ENCODE peak calls at places on chromosome 9, in seven cellular contexts. Q is HCT116, V is GM23248, T is fibroblast of lung, B is neural progenitor cell, F is astrocyte, W is PC-3. P is an unnamed sample. For H3K4me1, the result is how much of the 10 kb centered on the place peaks cover.

GRCh38 chr9:32550046-32550608 is 2.0 kb upstream of the SMIM27 start:
- DNase-seq in T (peak), V (peak), F (peak), W (no peak), Q (no peak), B (peak), P (no peak)

GRCh38 chr9:132163876-132164603 is 2.2 kb downstream of the NTNG2 start:
- DNase-seq in W (no peak), B (peak), Q (no peak), T (no peak), V (no peak), F (no peak), P (no peak)

GRCh38 chr9:130453487-130453886 is 8.7 kb downstream of the ASS1 start:
- DNase-seq in W (peak), Q (no peak), V (no peak), B (no peak), F (peak), T (peak), P (no peak)

GRCh38 chr9:109012009-109012875 is 1.1 kb downstream of the CTNNAL1 start:
- DNase-seq in B (peak), V (peak), Q (peak), W (peak), F (peak), T (peak), P (peak)

GRCh38 chr9:76996700-76997099 is 22.8 kb upstream of the FOXB2 start:
- DNase-seq in V (peak), B (peak), Q (no peak), T (no peak), W (peak), F (no peak), P (no peak)

GRCh38 chr9:124283232-124283814 is 25.6 kb downstream of the NEK6 start:
- DNase-seq in Q (no peak), T (no peak), V (no peak), F (no peak), B (no peak), W (no peak), P (no peak)

GRCh38 chr9:122394265-122395242 is 23.7 kb downstream of the PTGS1 start:
- DNase-seq in T (peak), B (no peak), F (peak), W (peak), V (peak), Q (no peak), P (no peak)

GRCh38 chr9:136279471-136279870 is 24.4 kb downstream of the CCDC187 start:
- DNase-seq in W (no peak), V (no peak), F (no peak), B (no peak), Q (no peak), T (no peak), P (no peak)

GRCh38 chr9:105055922-105056321 is 128.0 kb upstream of the ABCA1 start:
- DNase-seq in V (no peak), F (peak), Q (no peak), W (peak), T (peak), B (no peak), P (peak)

GRCh38 chr9:131608469-131609115 is 63.3 kb downstream of the PRRT1B start:
- DNase-seq in Q (peak), T (peak), B (peak), F (peak), V (peak), W (peak), P (peak)

GRCh38 chr9:79041266-79041665 is 530.5 kb upstream of the TLE4 start:
- DNase-seq in T (no peak), B (no peak), Q (no peak), F (no peak), V (no peak), W (no peak), P (no peak)

GRCh38 chr9:86733929-86734328 is 213.4 kb downstream of the GAS1 start:
- DNase-seq in T (no peak), V (no peak), W (no peak), B (no peak), Q (no peak), F (no peak), P (no peak)

GRCh38 chr9:133769511-133770075 is 31.4 kb upstream of the SARDH start:
- DNase-seq in F (no peak), T (no peak), Q (no peak), B (no peak), W (no peak), V (no peak), P (no peak)

GRCh38 chr9:137030528-137030927 is 1.4 kb downstream of the FUT7 start:
- DNase-seq in Q (no peak), W (no peak), V (no peak), F (no peak), T (no peak), B (no peak), P (no peak)

GRCh38 chr9:136100700-136101614 is 5.9 kb upstream of the NACC2 start:
- DNase-seq in W (peak), V (no peak), Q (no peak), F (no peak), B (peak), T (no peak), P (peak)

GRCh38 chr9:128540630-128541355 is 11.6 kb upstream of the SPTAN1 start:
- DNase-seq in V (no peak), F (no peak), W (no peak), Q (no peak), T (no peak), B (no peak), P (no peak)

GRCh38 chr9:132002827-132003704 is 76.6 kb downstream of the MED27 start:
- DNase-seq in T (no peak), F (peak), V (no peak), W (no peak), B (no peak), Q (no peak), P (no peak)

GRCh38 chr9:486156-486555 is 271.5 kb downstream of the DOCK8 start:
- DNase-seq in V (no peak), Q (no peak), W (peak), B (no peak), T (no peak), F (no peak), P (no peak)

GRCh38 chr9:121837113-121838010 is 185.9 kb downstream of the DAB2IP start:
- DNase-seq in B (no peak), V (peak), W (no peak), Q (no peak), F (no peak), T (peak), P (no peak)

DNA sequence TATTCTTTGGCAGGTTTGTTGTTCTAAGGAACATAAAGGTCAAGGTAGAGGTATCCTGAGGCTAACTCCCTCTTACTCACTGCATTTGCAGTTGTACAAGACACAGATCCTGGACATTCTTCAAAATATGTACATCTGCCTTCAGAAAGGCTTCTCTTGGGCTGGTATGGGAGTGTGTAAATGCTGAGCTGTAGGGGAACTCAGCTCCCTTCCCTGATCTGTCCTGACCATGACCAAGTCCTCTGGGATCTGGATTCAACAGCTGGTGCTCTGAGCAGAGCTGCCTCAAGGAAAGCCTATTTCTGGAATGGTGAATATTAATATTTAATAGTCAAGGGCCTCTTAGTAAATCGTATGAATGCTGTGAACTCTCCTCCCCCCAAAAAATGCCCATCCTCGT is 117.4 kb downstream of the PRKACG start:
- DNase-seq in T (no peak), V (no peak), F (no peak), Q (no peak), B (no peak), W (no peak), P (no peak)
- TF ChIP-seq EZH2 in T (no peak), V (no peak), F (no peak), Q (no peak), B (no peak), W (no peak), P (no peak)

GRCh38 chr9:116692619-116693018 is 5.5 kb downstream of the TRIM32 start:
- DNase-seq in W (no peak), F (no peak), B (no peak), V (peak), Q (no peak), T (no peak), P (no peak)
- H3K4me1 ChIP-seq in W (under half), F (under half), B (under half), V (half or more), Q (under half), T (under half), P (under half)

GRCh38 chr9:82129708-82130107 is 141.1 kb downstream of the SPATA31D1 start:
- DNase-seq in W (no peak), V (peak), Q (no peak), T (no peak), B (no peak), F (no peak), P (no peak)

GRCh38 chr9:82133973-82134372 is 145.4 kb downstream of the SPATA31D1 start:
- DNase-seq in F (no peak), T (no peak), W (peak), V (peak), B (no peak), Q (no peak), P (no peak)

GRCh38 chr9:82131072-82131471 is 142.5 kb downstream of the SPATA31D1 start:
- DNase-seq in T (no peak), W (no peak), B (no peak), V (no peak), Q (no peak), F (no peak), P (no peak)

GRCh38 chr9:82130331-82131042 is 141.9 kb downstream of the SPATA31D1 start:
- DNase-seq in T (no peak), V (no peak), W (no peak), Q (no peak), F (no peak), B (no peak), P (no peak)

GRCh38 chr9:82132024-82132423 is 143.5 kb downstream of the SPATA31D1 start:
- DNase-seq in Q (no peak), T (no peak), W (no peak), F (no peak), V (no peak), B (no peak), P (no peak)
- H2AFZ ChIP-seq in Q (no peak), T (no peak), W (no peak), F (no peak), V (no peak), B (no peak), P (no peak)

DNA sequence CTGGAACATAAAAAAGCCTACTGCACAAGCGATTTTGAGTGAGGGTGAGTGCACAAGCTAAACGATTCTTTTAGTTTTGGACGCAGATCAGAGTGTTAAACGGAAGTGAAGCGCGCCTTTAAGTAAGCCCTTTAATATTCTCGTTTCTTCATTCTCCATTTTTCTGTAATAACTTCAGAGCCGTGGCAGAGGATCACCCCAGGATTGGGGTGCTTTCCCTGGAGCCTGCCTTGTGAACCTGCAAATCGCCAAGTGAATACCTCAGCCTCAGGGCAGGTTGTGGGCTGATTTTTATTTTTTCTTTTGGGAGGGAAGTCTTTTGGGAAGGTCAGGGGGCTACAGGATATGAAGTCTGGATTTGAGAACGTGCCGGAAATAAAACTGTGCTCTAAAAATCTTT is 5.0 kb upstream of the PAX5 start:
- DNase-seq in W (no peak), T (no peak), Q (no peak), V (no peak), B (no peak), F (no peak), P (no peak)
- TF ChIP-seq EZH2 in W (no peak), T (no peak), Q (no peak), V (peak), B (no peak), F (no peak), P (no peak)

P was measured in PC-9.